ENCODE peak calls at places on chromosomes 11 and 22, in four cellular contexts. Q is cardiac fibroblast, L is endothelial cell of umbilical vein, O is adrenal gland. R is an unnamed sample.

GRCh38 chr22:42179616-42180015 is 49.0 kb upstream of the CYP2D6 start:
- DNase-seq in O (no peak), L (no peak), Q (peak; percentile 65), R (peak; percentile 80)

GRCh38 chr11:75193271-75193670 is 42.4 kb downstream of the SLCO2B1 start:
- DNase-seq in L (no peak), O (no peak), Q (no peak), R (no peak)

GRCh38 chr22:40399661-40400060 is 29.3 kb downstream of the SGSM3 start:
- DNase-seq in Q (no peak), L (no peak), O (no peak), R (no peak)

GRCh38 chr11:105524286-105524685 is 85.6 kb upstream of the GRIA4 start:
- DNase-seq in L (no peak), Q (no peak), O (no peak), R (no peak)

GRCh38 chr11:18775492-18776292 is 15.9 kb downstream of the PTPN5 start:
- DNase-seq in L (peak; percentile 41), Q (peak; percentile 46), O (peak; percentile 81), R (peak; percentile 10)

GRCh38 chr11:27977031-27977430 is 130.9 kb downstream of the KIF18A start:
- DNase-seq in Q (no peak), L (no peak), O (no peak), R (peak; percentile 7)

GRCh38 chr22:29580200-29580810 is 608 bp downstream of the NIPSNAP1 start:
- DNase-seq in Q (no peak), L (no peak), O (no peak), R (no peak)

GRCh38 chr22:27105142-27106025 is 448.0 kb downstream of the MIAT start:
- DNase-seq in O (peak; percentile 79), Q (peak; percentile 91), L (peak; percentile 80), R (peak; percentile 96)

GRCh38 chr11:125874556-125875124 is 12.8 kb upstream of the HYLS1 start:
- DNase-seq in L (peak; percentile 66), O (peak; percentile 66), Q (peak; percentile 86), R (peak; percentile 67)

GRCh38 chr11:73384871-73385692 is 8.9 kb downstream of the RELT start:
- DNase-seq in O (peak; percentile 60), Q (no peak), L (peak; percentile 53), R (no peak)

GRCh38 chr11:92707665-92708064 is 261.8 kb upstream of the MTNR1B start:
- DNase-seq in Q (no peak), O (no peak), L (no peak), R (no peak)

GRCh38 chr11:31804439-31805036 is 6.6 kb downstream of the PAX6 start:
- DNase-seq in L (no peak), O (no peak), Q (no peak), R (no peak)

GRCh38 chr11:61602775-61603569 is 22.1 kb upstream of the SYT7 start:
- DNase-seq in Q (peak; percentile 93), L (no peak), O (peak; percentile 39), R (peak; percentile 89)

GRCh38 chr11:34356576-34356917 is 1.3 kb downstream of the ABTB2 start:
- DNase-seq in Q (peak; percentile 63), O (peak; percentile 31), L (peak; percentile 8), R (peak; percentile 60)

GRCh38 chr11:129842138-129842537 is 26.5 kb downstream of the TMEM45B start:
- DNase-seq in L (no peak), O (no peak), Q (no peak), R (no peak)

GRCh38 chr11:107733518-107733917 is 21.7 kb upstream of the SLN start:
- DNase-seq in L (no peak), Q (no peak), O (no peak), R (no peak)

GRCh38 chr11:102850973-102851745 is 7.8 kb upstream of the MMP3 start:
- DNase-seq in O (no peak), Q (peak; percentile 2), L (no peak), R (peak; percentile 88)

DNA sequence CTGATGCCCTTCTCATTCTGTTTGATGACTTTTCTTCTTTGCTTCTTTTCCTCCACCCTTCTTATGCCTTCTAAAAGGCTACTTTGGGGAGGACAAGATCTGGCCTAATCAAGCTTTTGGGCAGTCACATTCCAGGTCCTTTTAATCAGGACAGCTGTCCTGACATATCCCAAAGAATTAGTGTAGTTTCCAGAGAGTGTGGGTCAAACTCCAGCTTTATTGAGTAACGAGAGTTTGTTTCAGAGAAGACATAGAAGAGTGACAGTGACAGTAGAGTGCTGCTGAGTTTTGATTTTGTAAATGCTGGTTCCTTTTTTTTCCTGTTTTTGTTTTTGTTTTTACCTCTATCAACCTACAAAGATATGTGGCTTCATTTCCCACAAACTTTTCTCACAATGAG is 158.4 kb upstream of the SESN3 start:
- DNase-seq in L (no peak), Q (no peak), O (no peak), R (no peak)
- TF ChIP-seq CTCF in L (no peak), Q (no peak), O (no peak), R (no peak)

GRCh38 chr11:70839851-70840250 is 412.5 kb downstream of the SHANK2 start:
- DNase-seq in L (no peak), Q (no peak), O (no peak), R (no peak)
- H3K4me3 ChIP-seq in L (no peak overlapping the region), Q (no peak overlapping the region), O (no peak overlapping the region), R (no peak overlapping the region)

DNA sequence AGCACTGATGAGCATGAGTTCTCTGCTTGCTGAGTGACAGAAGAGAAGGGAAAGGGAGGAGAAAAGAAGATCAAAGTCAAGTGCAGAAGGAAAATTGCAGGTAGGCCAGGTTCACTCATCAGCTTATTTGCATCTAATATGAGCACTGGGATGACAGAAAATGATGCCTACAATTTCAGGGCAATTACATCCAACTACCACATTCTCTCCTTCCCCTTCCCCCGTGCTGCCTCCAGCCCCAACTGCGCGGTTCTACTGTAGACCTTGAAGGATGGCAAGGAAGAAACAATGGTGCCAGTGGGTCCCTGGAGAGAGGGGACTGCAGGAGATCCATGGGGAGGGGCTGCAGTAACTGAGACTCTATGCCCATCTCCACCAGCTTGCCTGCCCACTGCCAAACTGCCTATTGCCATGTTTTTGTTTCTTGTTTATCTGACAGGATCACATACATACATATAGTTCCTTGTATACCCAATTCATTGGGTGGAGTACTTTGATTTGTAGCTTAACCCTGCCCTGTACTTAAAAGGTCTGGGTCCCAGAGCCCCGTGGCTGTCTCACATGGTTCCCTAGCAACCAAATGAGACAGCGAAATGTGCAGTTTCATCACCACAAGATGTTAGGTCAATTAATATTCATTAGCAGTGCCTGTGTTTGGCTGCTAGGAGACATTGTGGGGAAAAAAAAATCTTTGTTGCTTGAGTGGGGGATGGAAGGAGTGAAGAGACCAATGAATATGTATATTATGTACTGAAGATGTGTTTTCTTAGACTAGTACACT is 253.5 kb upstream of the PLET1 start:
- DNase-seq in L (no peak), O (no peak), Q (no peak), R (no peak)
- TF ChIP-seq CTCF in L (no peak), O (no peak), Q (no peak), R (no peak)

DNA sequence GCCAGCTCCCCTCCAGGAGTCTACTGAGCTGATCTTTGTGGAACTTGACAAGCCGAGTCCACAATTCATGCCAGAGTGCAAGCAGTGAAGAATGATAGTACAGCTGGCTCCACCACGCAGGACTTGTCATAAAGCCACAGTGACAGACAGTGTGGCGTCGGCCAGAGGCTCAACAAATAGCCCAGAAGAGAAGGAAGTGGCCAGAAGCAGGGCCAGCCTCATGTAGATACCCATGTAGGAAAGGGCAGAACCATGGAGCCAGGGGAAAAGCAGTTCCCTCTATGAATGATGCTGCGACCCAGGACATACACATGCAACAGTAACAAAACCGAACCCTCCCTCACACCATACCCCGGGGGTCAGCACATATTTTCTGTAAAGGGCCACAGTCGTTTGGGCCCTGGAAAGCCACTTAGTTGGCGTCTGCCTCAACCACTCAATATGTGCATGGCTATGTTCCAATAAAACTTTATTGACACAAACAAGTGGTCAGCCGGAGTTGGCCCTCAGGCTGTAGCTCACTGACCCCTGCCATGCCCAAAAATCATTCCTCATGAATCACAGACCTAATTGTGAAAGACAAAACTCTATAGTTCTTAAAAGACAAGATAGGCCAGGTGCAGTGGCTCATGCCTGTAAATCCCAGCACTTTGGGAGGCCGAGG is 161.4 kb downstream of the BRD1 start:
- DNase-seq in Q (no peak), O (no peak), L (no peak), R (no peak)
- H3K4me3 ChIP-seq in Q (no peak overlapping the region), O (no peak overlapping the region), L (no peak overlapping the region), R (no peak overlapping the region)

GRCh38 chr11:8914661-8915018 is 3.7 kb downstream of the AKIP1 start:
- DNase-seq in O (no peak), Q (no peak), L (no peak), R (no peak)
- TF ChIP-seq CTCF in O (no peak), Q (no peak), L (no peak), R (no peak)

GRCh38 chr11:112965601-112966125 is 4.4 kb downstream of the NCAM1 start:
- DNase-seq in L (no peak), O (no peak), Q (no peak), R (no peak)

GRCh38 chr11:112961751-112962747 is 829 bp downstream of the NCAM1 start:
- DNase-seq in O (no peak), L (peak; percentile 8), Q (no peak), R (no peak)

GRCh38 chr11:112961146-112961668 is at the start of gene NCAM1:
- DNase-seq in Q (peak; percentile 81), L (peak; percentile 34), O (peak; percentile 80), R (peak; percentile 81)

GRCh38 chr11:112963368-112963955 is 2.2 kb downstream of the NCAM1 start:
- DNase-seq in Q (no peak), O (no peak), L (no peak), R (no peak)

GRCh38 chr11:112962854-112963367 is 1.7 kb downstream of the NCAM1 start:
- DNase-seq in Q (peak; percentile 15), O (peak; percentile 74), L (no peak), R (peak; percentile 23)
- H3K4me3 ChIP-seq in Q (peak overlapping the region; percentile 56), O (peak overlapping the region; percentile 67), L (no peak overlapping the region), R (peak overlapping the region; percentile 53)